ENCODE peak calls at places on chromosomes 3 and 15, in five cellular contexts. N, Q, Z, B and L are unnamed samples.

GRCh38 chr3:98701276-98701675 is 61.9 kb upstream of the ST3GAL6 start:
- DNase-seq in N (no peak), Q (no peak), Z (no peak), B (no peak), L (no peak)

GRCh38 chr15:42286445-42287029 is 13.3 kb upstream of the TMEM87A start:
- DNase-seq in N (peak; percentile 26), Q (no peak), Z (no peak), B (no peak), L (no peak)

GRCh38 chr15:74199293-74199645 is 3.3 kb downstream of the STRA6 start:
- DNase-seq in N (no peak), Q (no peak), Z (no peak), B (no peak), L (no peak)

GRCh38 chr15:69311319-69311721 is 12.6 kb downstream of the PAQR5 start:
- DNase-seq in N (no peak), Q (no peak), Z (no peak), B (no peak), L (no peak)

GRCh38 chr3:154749514-154749913 is 319.5 kb upstream of the GPR149 start:
- DNase-seq in N (no peak), Q (no peak), Z (no peak), B (no peak), L (no peak)

GRCh38 chr3:51378075-51378474 is 7.0 kb upstream of the MANF start:
- DNase-seq in N (no peak), Q (no peak), Z (no peak), B (no peak), L (peak; percentile 10)

GRCh38 chr3:69906351-69906966 is 93.1 kb upstream of the SAMMSON start:
- DNase-seq in N (no peak), Q (no peak), Z (no peak), B (no peak), L (no peak)

GRCh38 chr3:179544981-179545645 is 17.6 kb upstream of the ACTL6A start:
- DNase-seq in N (peak; percentile 57), Q (no peak), Z (no peak), B (no peak), L (no peak)

GRCh38 chr15:75821946-75822345 is 21.3 kb upstream of the UBE2Q2 start:
- DNase-seq in N (no peak), Q (no peak), Z (no peak), B (no peak), L (no peak)

GRCh38 chr3:119529883-119530282 is 29.5 kb downstream of the CD80 start:
- DNase-seq in N (peak; percentile 43), Q (no peak), Z (no peak), B (no peak), L (no peak)